ENCODE peak calls at places on chromosomes 12 and 14, in eight cellular contexts. S is left ventricle myocardium inferior, I is Daoy, V is substantia nigra, T is iris pigment epithelial cell, Z is esophagus squamous epithelium, O is adrenal gland, F is GOT3. A is an unnamed sample.

GRCh38 chr12:71160585-71160984 is 2.8 kb upstream of the TSPAN8 start:
- DNase-seq in S (no peak), I (no peak), V (no peak), T (peak), Z (no peak), O (no peak), F (no peak), A (no peak)

GRCh38 chr14:68109132-68109531 is 289.6 kb downstream of the RAD51B start:
- DNase-seq in S (no peak), I (peak), V (no peak), T (peak), Z (no peak), O (no peak), F (no peak), A (no peak)

GRCh38 chr12:89087149-89087834 is 265.0 kb downstream of the DUSP6 start:
- DNase-seq in S (no peak), I (no peak), V (no peak), T (no peak), Z (no peak), O (no peak), F (no peak), A (no peak)

GRCh38 chr12:3491938-3492867 is 1.2 kb downstream of the PRMT8 start:
- DNase-seq in S (peak), I (peak), V (no peak), T (peak), Z (no peak), O (peak), F (no peak), A (peak)

GRCh38 chr12:75611041-75611440 is 99.6 kb upstream of the KRR1 start:
- DNase-seq in S (no peak), I (no peak), V (no peak), T (no peak), Z (no peak), O (no peak), F (no peak), A (no peak)

GRCh38 chr14:34699873-34700621 is 14.3 kb downstream of the CFL2 start:
- DNase-seq in S (no peak), I (peak), V (no peak), T (peak), Z (no peak), O (no peak), F (no peak), A (no peak)

GRCh38 chr12:34403706-34404376 is 381.5 kb downstream of the ALG10 start:
- DNase-seq in S (peak), I (no peak), V (no peak), T (no peak), Z (no peak), O (peak), F (no peak), A (no peak)

GRCh38 chr14:58465425-58465824 is 37.9 kb downstream of the KIAA0586 start:
- DNase-seq in S (no peak), I (peak), V (no peak), T (peak), Z (no peak), O (no peak), F (no peak), A (no peak)

GRCh38 chr14:105030836-105031396 is 10.0 kb upstream of the CDCA4 start:
- DNase-seq in S (no peak), I (no peak), V (no peak), T (no peak), Z (no peak), O (no peak), F (no peak), A (no peak)

GRCh38 chr12:51924551-51925399 is 17.5 kb downstream of the ACVRL1 start:
- DNase-seq in S (no peak), I (no peak), V (no peak), T (no peak), Z (no peak), O (no peak), F (no peak), A (no peak)

GRCh38 chr14:101221549-101222160 is 318.1 kb upstream of the RTL1 start:
- DNase-seq in S (no peak), I (no peak), V (no peak), T (no peak), Z (no peak), O (no peak), F (no peak), A (no peak)

GRCh38 chr12:32891956-32892355 is 4.6 kb downstream of the PKP2 start:
- DNase-seq in S (no peak), I (peak), V (no peak), T (peak), Z (no peak), O (no peak), F (no peak), A (no peak)

GRCh38 chr12:98973395-98973794 is 328.3 kb downstream of the APAF1 start:
- DNase-seq in S (no peak), I (peak), V (no peak), T (peak), Z (no peak), O (no peak), F (no peak), A (no peak)

GRCh38 chr12:15050664-15051063 is 77.8 kb downstream of the PDE6H start:
- DNase-seq in S (no peak), I (peak), V (no peak), T (no peak), Z (no peak), O (no peak), F (no peak), A (no peak)

GRCh38 chr12:44788731-44789130 is 87.4 kb downstream of the NELL2 start:
- DNase-seq in S (no peak), I (no peak), V (no peak), T (no peak), Z (no peak), O (no peak), F (no peak), A (no peak)

GRCh38 chr12:66149702-66150398 is 19.3 kb upstream of the LLPH start:
- DNase-seq in S (no peak), I (no peak), V (no peak), T (no peak), Z (no peak), O (no peak), F (no peak), A (no peak)

GRCh38 chr12:95980437-95980836 is 15.7 kb downstream of the HAL start:
- DNase-seq in S (no peak), I (no peak), V (no peak), T (no peak), Z (no peak), O (no peak), F (no peak), A (no peak)

GRCh38 chr14:67232066-67232465 is 9.2 kb upstream of the PALS1 start:
- DNase-seq in S (no peak), I (no peak), V (no peak), T (no peak), Z (no peak), O (no peak), F (no peak), A (no peak)

GRCh38 chr12:131711551-131712205 is 788 bp downstream of the SFSWAP start:
- DNase-seq in S (no peak), I (no peak), V (no peak), T (no peak), Z (no peak), O (no peak), F (no peak), A (no peak)